ENCODE peak calls at places on chromosome 19, in eight cellular contexts. M is SW 1271, P is RWPE1, V is fibroblast of the conjunctiva, S is upper lobe of right lung, R is substantia nigra, I is NCI-H2029 treated with DMSO at 0.1 percent for 48 hours, L is NCI-H1092. N is an unnamed sample.

GRCh38 chr19:27720155-27720554 is 1492.8 kb downstream of the UQCRFS1 start:
- DNase-seq in M (no peak), P (no peak), V (no peak), S (no peak), R (no peak), I (no peak), L (no peak), N (no peak)

GRCh38 chr19:10812902-10813404 is 23.1 kb downstream of the TMED1 start:
- DNase-seq in M (peak; percentile 72), P (peak; percentile 38), V (peak; percentile 85), S (no peak), R (no peak), I (no peak), L (no peak), N (peak; percentile 97)

GRCh38 chr19:4067396-4068057 is 828 bp upstream of the ZBTB7A start:
- DNase-seq in M (no peak), P (no peak), V (no peak), S (peak; percentile 80), R (no peak), I (no peak), L (no peak), N (no peak)

GRCh38 chr19:54190942-54191670 is at the start of gene TSEN34:
- DNase-seq in M (peak; percentile 70), P (peak; percentile 72), V (no peak), S (peak; percentile 95), R (peak; percentile 84), I (peak; percentile 62), L (peak; percentile 75), N (peak; percentile 75)

GRCh38 chr19:55459551-55459949 is 1.9 kb downstream of the ISOC2 start:
- DNase-seq in M (no peak), P (no peak), V (no peak), S (no peak), R (no peak), I (no peak), L (no peak), N (no peak)

GRCh38 chr19:41984961-41985360 is 9.1 kb downstream of the ATP1A3 start:
- DNase-seq in M (no peak), P (no peak), V (no peak), S (no peak), R (no peak), I (no peak), L (no peak), N (no peak)

GRCh38 chr19:1009043-1009975 is 9.1 kb downstream of the GRIN3B start:
- DNase-seq in M (no peak), P (no peak), V (no peak), S (no peak), R (no peak), I (no peak), L (no peak), N (peak; percentile 83)

GRCh38 chr19:40424637-40425449 is 949 bp downstream of the SERTAD1 start:
- DNase-seq in M (peak; percentile 36), P (no peak), V (no peak), S (no peak), R (peak; percentile 46), I (no peak), L (no peak), N (peak; percentile 13)

GRCh38 chr19:30342901-30343300 is 29.3 kb upstream of the ZNF536 start:
- DNase-seq in M (no peak), P (no peak), V (no peak), S (no peak), R (no peak), I (no peak), L (no peak), N (no peak)

GRCh38 chr19:6580313-6580712 is 10.6 kb downstream of the CD70 start:
- DNase-seq in M (peak; percentile 58), P (peak; percentile 80), V (no peak), S (no peak), R (no peak), I (no peak), L (no peak), N (peak; percentile 12)

GRCh38 chr19:18014197-18014596 is 6.2 kb downstream of the ARRDC2 start:
- DNase-seq in M (no peak), P (no peak), V (no peak), S (no peak), R (no peak), I (no peak), L (no peak), N (no peak)

GRCh38 chr19:8525401-8525684 is 11.4 kb upstream of the ZNF414 start:
- DNase-seq in M (no peak), P (no peak), V (no peak), S (no peak), R (no peak), I (no peak), L (no peak), N (no peak)

GRCh38 chr19:29714371-29714952 is 599 bp downstream of the C19orf12 start:
- DNase-seq in M (no peak), P (peak; percentile 7), V (no peak), S (peak; percentile 40), R (no peak), I (no peak), L (no peak), N (no peak)

GRCh38 chr19:2084993-2085720 is 11.0 kb downstream of the MOB3A start:
- DNase-seq in M (peak; percentile 87), P (no peak), V (no peak), S (peak; percentile 88), R (no peak), I (no peak), L (no peak), N (no peak)

GRCh38 chr19:36103842-36104552 is 6.9 kb upstream of the OVOL3 start:
- DNase-seq in M (no peak), P (no peak), V (no peak), S (no peak), R (no peak), I (no peak), L (no peak), N (peak; percentile 30)

GRCh38 chr19:10566408-10566657 is 523 bp upstream of the KRI1 start:
- DNase-seq in M (no peak), P (no peak), V (no peak), S (no peak), R (no peak), I (no peak), L (no peak), N (no peak)

GRCh38 chr19:3606174-3606689 is 443 bp downstream of the TBXA2R start:
- DNase-seq in M (no peak), P (no peak), V (no peak), S (peak; percentile 69), R (no peak), I (no peak), L (no peak), N (no peak)

GRCh38 chr19:1941146-1942077 is at the start of gene CSNK1G2:
- DNase-seq in M (no peak), P (no peak), V (no peak), S (peak; percentile 78), R (no peak), I (no peak), L (no peak), N (no peak)

GRCh38 chr19:7970716-7971448 is 27.4 kb upstream of the TIMM44 start:
- DNase-seq in M (peak; percentile 11), P (peak; percentile 44), V (no peak), S (no peak), R (no peak), I (no peak), L (no peak), N (peak; percentile 28)

GRCh38 chr19:19256072-19256969 is 16.8 kb downstream of the TM6SF2 start:
- DNase-seq in M (peak; percentile 30), P (no peak), V (no peak), S (no peak), R (no peak), I (no peak), L (no peak), N (no peak)

GRCh38 chr19:35017507-35017906 is 12.8 kb upstream of the SCN1B start:
- DNase-seq in M (no peak), P (no peak), V (no peak), S (no peak), R (no peak), I (no peak), L (no peak), N (no peak)

GRCh38 chr19:5206751-5207075 is 133.9 kb downstream of the PTPRS start:
- DNase-seq in M (no peak), P (no peak), V (no peak), S (no peak), R (no peak), I (no peak), L (no peak), N (no peak)

GRCh38 chr19:43555185-43555770 is 20.0 kb downstream of the XRCC1 start:
- DNase-seq in M (peak; percentile 54), P (peak; percentile 43), V (peak; percentile 57), S (no peak), R (peak; percentile 20), I (peak; percentile 48), L (no peak), N (peak; percentile 66)

GRCh38 chr19:444677-445210 is 16.1 kb downstream of the SHC2 start:
- DNase-seq in M (no peak), P (no peak), V (no peak), S (no peak), R (no peak), I (no peak), L (no peak), N (no peak)

GRCh38 chr19:46574533-46574932 is 26.6 kb upstream of the CALM3 start:
- DNase-seq in M (no peak), P (no peak), V (no peak), S (no peak), R (no peak), I (no peak), L (no peak), N (no peak)

GRCh38 chr19:15934332-15935078 is at the start of gene CYP4F11:
- DNase-seq in M (peak; percentile 7), P (peak; percentile 89), V (no peak), S (peak; percentile 92), R (peak; percentile 59), I (peak; percentile 85), L (peak; percentile 15), N (no peak)

GRCh38 chr19:28847468-28847867 is 365.5 kb downstream of the UQCRFS1 start:
- DNase-seq in M (no peak), P (no peak), V (no peak), S (no peak), R (no peak), I (no peak), L (no peak), N (peak; percentile 10)

GRCh38 chr19:16234552-16235445 is 37.1 kb downstream of the AP1M1 start:
- DNase-seq in M (no peak), P (no peak), V (no peak), S (peak; percentile 46), R (no peak), I (no peak), L (no peak), N (no peak)

GRCh38 chr19:46787331-46788100 is 878 bp downstream of the SLC1A5 start:
- DNase-seq in M (peak; percentile 28), P (peak; percentile 64), V (peak; percentile 66), S (peak; percentile 84), R (no peak), I (no peak), L (no peak), N (peak; percentile 63)

GRCh38 chr19:45396389-45397260 is 8.2 kb downstream of the PPP1R13L start:
- DNase-seq in M (no peak), P (no peak), V (no peak), S (no peak), R (no peak), I (no peak), L (no peak), N (no peak)

GRCh38 chr19:39325778-39326680 is 5.4 kb upstream of the LRFN1 start:
- DNase-seq in M (no peak), P (no peak), V (no peak), S (no peak), R (no peak), I (no peak), L (no peak), N (peak; percentile 7)

N was measured in IMR-90.